ENCODE peak calls at places on chromosomes 4 and X, in ten cellular contexts. F is psoas muscle, E is A549, H is right atrium auricular region, D is pancreas, N is H9, Z is transverse colon, Y is WERI-Rb-1, U is brain microvascular endothelial cell, P is Calu3. J is an unnamed sample.

GRCh38 chr4:15238720-15239119 is 189.1 kb upstream of the C1QTNF7 start:
- DNase-seq in F (no peak), E (peak), H (no peak), D (no peak), N (peak), Z (no peak), Y (peak), U (peak), P (peak), J (no peak)

GRCh38 chr4:142815834-142816233 is 30.3 kb downstream of the INPP4B start:
- DNase-seq in F (no peak), E (no peak), H (no peak), D (no peak), N (no peak), Z (no peak), Y (no peak), U (peak), P (no peak), J (no peak)

GRCh38 chr4:108209489-108209888 is 40.8 kb upstream of the LEF1 start:
- DNase-seq in F (no peak), E (no peak), H (no peak), D (no peak), N (no peak), Z (no peak), Y (no peak), U (no peak), P (no peak), J (no peak)

GRCh38 chrX:8738588-8739189 is 6.8 kb upstream of the ANOS1 start:
- DNase-seq in F (no peak), E (no peak), H (no peak), D (no peak), N (no peak), Z (peak), Y (peak), U (no peak), P (peak), J (no peak)

GRCh38 chr4:47235721-47236120 is 204.4 kb downstream of the GABRB1 start:
- DNase-seq in F (no peak), E (no peak), H (no peak), D (no peak), N (no peak), Z (no peak), Y (no peak), U (no peak), P (no peak), J (no peak)

GRCh38 chr4:77917075-77917474 is 54.4 kb downstream of the MRPL1 start:
- DNase-seq in F (no peak), E (no peak), H (no peak), D (no peak), N (no peak), Z (no peak), Y (no peak), U (no peak), P (no peak), J (no peak)

GRCh38 chr4:173736840-173737239 is 206.8 kb upstream of the HAND2 start:
- DNase-seq in F (no peak), E (no peak), H (no peak), D (no peak), N (no peak), Z (no peak), Y (no peak), U (no peak), P (no peak), J (no peak)

GRCh38 chrX:21658152-21658737 is at the start of gene KLHL34:
- DNase-seq in F (peak), E (no peak), H (no peak), D (peak), N (no peak), Z (peak), Y (no peak), U (no peak), P (peak), J (peak)

GRCh38 chrX:97070346-97070745 is 186.6 kb downstream of the RPA4 start:
- DNase-seq in F (no peak), E (no peak), H (no peak), D (no peak), N (no peak), Z (no peak), Y (no peak), U (no peak), P (no peak), J (no peak)

GRCh38 chr4:41122309-41122708 is 92.0 kb downstream of the APBB2 start:
- DNase-seq in F (no peak), E (no peak), H (no peak), D (no peak), N (no peak), Z (no peak), Y (no peak), U (no peak), P (no peak), J (no peak)

GRCh38 chrX:70479970-70480659 is 35.5 kb downstream of the DLG3 start:
- DNase-seq in F (no peak), E (no peak), H (no peak), D (no peak), N (peak), Z (peak), Y (no peak), U (peak), P (peak), J (no peak)

GRCh38 chrX:42443267-42443666 is 334.7 kb downstream of the PPP1R2C start:
- DNase-seq in F (no peak), E (no peak), H (no peak), D (no peak), N (no peak), Z (no peak), Y (no peak), U (no peak), P (no peak), J (no peak)

GRCh38 chrX:56564921-56565861 is 1.8 kb downstream of the UBQLN2 start:
- DNase-seq in F (no peak), E (no peak), H (no peak), D (peak), N (no peak), Z (no peak), Y (no peak), U (no peak), P (no peak), J (no peak)

GRCh38 chr4:89226665-89227572 is 80.7 kb downstream of the GPRIN3 start:
- DNase-seq in F (peak), E (peak), H (peak), D (peak), N (peak), Z (peak), Y (peak), U (peak), P (peak), J (no peak)

GRCh38 chrX:22526339-22526738 is 253.6 kb downstream of the CBLL2 start:
- DNase-seq in F (no peak), E (no peak), H (no peak), D (no peak), N (no peak), Z (no peak), Y (no peak), U (peak), P (no peak), J (no peak)

GRCh38 chr4:41594439-41594838 is 56.5 kb downstream of the LIMCH1 start:
- DNase-seq in F (peak), E (no peak), H (no peak), D (no peak), N (no peak), Z (no peak), Y (no peak), U (no peak), P (no peak), J (no peak)

GRCh38 chr4:140757220-140757607 is 1.0 kb upstream of the TBC1D9 start:
- DNase-seq in F (no peak), E (no peak), H (no peak), D (no peak), N (no peak), Z (no peak), Y (no peak), U (no peak), P (no peak), J (no peak)

GRCh38 chr4:113958766-113959540 is 20.5 kb downstream of the ARSJ start:
- DNase-seq in F (no peak), E (peak), H (no peak), D (no peak), N (no peak), Z (no peak), Y (no peak), U (peak), P (no peak), J (no peak)

GRCh38 chrX:29042341-29042740 is 455.1 kb downstream of the IL1RAPL1 start:
- DNase-seq in F (no peak), E (no peak), H (no peak), D (no peak), N (no peak), Z (no peak), Y (no peak), U (no peak), P (no peak), J (no peak)

GRCh38 chr4:40648742-40649281 is 19.1 kb upstream of the RBM47 start:
- DNase-seq in F (no peak), E (no peak), H (no peak), D (no peak), N (no peak), Z (peak), Y (peak), U (no peak), P (no peak), J (no peak)

GRCh38 chr4:83686166-83686565 is 150.3 kb downstream of the GPAT3 start:
- DNase-seq in F (no peak), E (no peak), H (no peak), D (no peak), N (no peak), Z (no peak), Y (no peak), U (no peak), P (no peak), J (no peak)

GRCh38 chr4:168162604-168163003 is 70.3 kb downstream of the ANXA10 start:
- DNase-seq in F (no peak), E (no peak), H (no peak), D (no peak), N (no peak), Z (no peak), Y (no peak), U (peak), P (no peak), J (no peak)

GRCh38 chrX:10579018-10579752 is 41.2 kb downstream of the MID1 start:
- DNase-seq in F (no peak), E (no peak), H (no peak), D (no peak), N (no peak), Z (no peak), Y (no peak), U (peak), P (peak), J (no peak)

GRCh38 chr4:138488527-138488926 is 246.4 kb upstream of the SLC7A11 start:
- DNase-seq in F (no peak), E (no peak), H (no peak), D (no peak), N (no peak), Z (no peak), Y (no peak), U (peak), P (no peak), J (no peak)

GRCh38 chrX:16516473-16516872 is 133.5 kb upstream of the S100G start:
- DNase-seq in F (no peak), E (no peak), H (no peak), D (no peak), N (no peak), Z (no peak), Y (no peak), U (no peak), P (no peak), J (no peak)

GRCh38 chrX:121635141-121635540 is 587.7 kb downstream of the GLUD2 start:
- DNase-seq in F (no peak), E (no peak), H (no peak), D (no peak), N (no peak), Z (no peak), Y (no peak), U (no peak), P (no peak), J (no peak)

GRCh38 chr4:610411-611261 is 14.7 kb upstream of the PDE6B start:
- DNase-seq in F (no peak), E (peak), H (no peak), D (no peak), N (no peak), Z (peak), Y (no peak), U (peak), P (peak), J (peak)

GRCh38 chr4:123495530-123495929 is 98.9 kb downstream of the SPRY1 start:
- DNase-seq in F (peak), E (no peak), H (no peak), D (no peak), N (no peak), Z (no peak), Y (no peak), U (peak), P (no peak), J (no peak)

GRCh38 chr4:7362862-7363430 is 71.8 kb downstream of the PSAPL1 start:
- DNase-seq in F (no peak), E (no peak), H (no peak), D (no peak), N (no peak), Z (no peak), Y (no peak), U (no peak), P (no peak), J (no peak)

GRCh38 chr4:174654634-174655033 is 132.3 kb upstream of the HPGD start:
- DNase-seq in F (no peak), E (no peak), H (no peak), D (no peak), N (no peak), Z (no peak), Y (no peak), U (no peak), P (no peak), J (no peak)

GRCh38 chr4:98602270-98602669 is 56.1 kb downstream of the TSPAN5 start:
- DNase-seq in F (no peak), E (no peak), H (no peak), D (no peak), N (no peak), Z (no peak), Y (no peak), U (no peak), P (no peak), J (no peak)

GRCh38 chr4:26144526-26145167 is 176.2 kb upstream of the RBPJ start:
- DNase-seq in F (no peak), E (no peak), H (no peak), D (no peak), N (no peak), Z (no peak), Y (no peak), U (no peak), P (no peak), J (no peak)

GRCh38 chr4:14262221-14262620 is 634.7 kb upstream of the BOD1L1 start:
- DNase-seq in F (no peak), E (no peak), H (no peak), D (no peak), N (no peak), Z (no peak), Y (no peak), U (no peak), P (no peak), J (no peak)

GRCh38 chr4:150828159-150828558 is 186.9 kb downstream of the LRBA start:
- DNase-seq in F (no peak), E (no peak), H (no peak), D (no peak), N (no peak), Z (peak), Y (no peak), U (no peak), P (no peak), J (no peak)

GRCh38 chr4:78758105-78758504 is 18.0 kb upstream of the BMP2K start:
- DNase-seq in F (no peak), E (no peak), H (no peak), D (no peak), N (no peak), Z (no peak), Y (no peak), U (no peak), P (no peak), J (no peak)

GRCh38 chrX:46912673-46913491 is 661 bp downstream of the JADE3 start:
- DNase-seq in F (peak), E (peak), H (no peak), D (peak), N (peak), Z (peak), Y (peak), U (peak), P (peak), J (no peak)

GRCh38 chrX:120000490-120001246 is 57.1 kb upstream of the NKAP start:
- DNase-seq in F (no peak), E (no peak), H (no peak), D (no peak), N (peak), Z (no peak), Y (no peak), U (no peak), P (no peak), J (no peak)

GRCh38 chr4:98905297-98905696 is 23.6 kb downstream of the EIF4E start:
- DNase-seq in F (no peak), E (no peak), H (no peak), D (no peak), N (no peak), Z (no peak), Y (no peak), U (no peak), P (no peak), J (no peak)

GRCh38 chrX:129697204-129697829 is 41.5 kb upstream of the XPNPEP2 start:
- DNase-seq in F (no peak), E (no peak), H (no peak), D (no peak), N (peak), Z (no peak), Y (no peak), U (no peak), P (no peak), J (no peak)

GRCh38 chr4:4694812-4695211 is 153.0 kb upstream of the STX18 start:
- DNase-seq in F (no peak), E (no peak), H (no peak), D (no peak), N (no peak), Z (no peak), Y (no peak), U (no peak), P (no peak), J (no peak)

GRCh38 chr4:95106408-95106928 is 348.7 kb downstream of the BMPR1B start:
- DNase-seq in F (no peak), E (no peak), H (no peak), D (no peak), N (no peak), Z (no peak), Y (no peak), U (peak), P (no peak), J (no peak)
- TF ChIP-seq CTCF in F (no peak), E (no peak), H (no peak), D (no peak), N (no peak), Z (no peak), Y (no peak), U (peak), P (no peak), J (no peak)

GRCh38 chr4:155008389-155008788 is 200.0 kb upstream of the NPY2R start:
- DNase-seq in F (no peak), E (no peak), H (no peak), D (no peak), N (no peak), Z (no peak), Y (no peak), U (no peak), P (no peak), J (no peak)
- TF ChIP-seq CTCF in F (no peak), E (no peak), H (no peak), D (no peak), N (no peak), Z (no peak), Y (no peak), U (no peak), P (no peak), J (no peak)

GRCh38 chr4:10075953-10076391 is 40.6 kb downstream of the WDR1 start:
- DNase-seq in F (no peak), E (no peak), H (no peak), D (peak), N (no peak), Z (no peak), Y (no peak), U (no peak), P (no peak), J (no peak)

GRCh38 chr4:10072420-10073017 is 44.1 kb downstream of the WDR1 start:
- DNase-seq in F (no peak), E (no peak), H (no peak), D (no peak), N (no peak), Z (no peak), Y (no peak), U (no peak), P (no peak), J (no peak)

GRCh38 chr4:10075158-10075863 is 41.3 kb downstream of the WDR1 start:
- DNase-seq in F (no peak), E (no peak), H (no peak), D (no peak), N (no peak), Z (no peak), Y (no peak), U (no peak), P (no peak), J (no peak)

GRCh38 chr4:10074076-10074766 is 42.4 kb downstream of the WDR1 start:
- DNase-seq in F (no peak), E (no peak), H (no peak), D (no peak), N (no peak), Z (no peak), Y (peak), U (no peak), P (no peak), J (no peak)

GRCh38 chr4:10074767-10075105 is 41.9 kb downstream of the WDR1 start:
- DNase-seq in F (no peak), E (peak), H (no peak), D (no peak), N (no peak), Z (no peak), Y (peak), U (peak), P (no peak), J (no peak)
- TF ChIP-seq CTCF in F (peak), E (peak), H (no peak), D (no peak), N (peak), Z (no peak), Y (peak), U (peak), P (no peak), J (peak)

GRCh38 chrX:63417649-63418048 is 66.5 kb upstream of the SPIN4 start:
- DNase-seq in F (no peak), E (no peak), H (no peak), D (no peak), N (no peak), Z (no peak), Y (no peak), U (no peak), P (no peak), J (no peak)

GRCh38 chrX:63426519-63426918 is 75.4 kb upstream of the SPIN4 start:
- DNase-seq in F (no peak), E (no peak), H (no peak), D (no peak), N (peak), Z (no peak), Y (no peak), U (no peak), P (no peak), J (no peak)

GRCh38 chrX:63424063-63424462 is 72.9 kb upstream of the SPIN4 start:
- DNase-seq in F (no peak), E (no peak), H (no peak), D (no peak), N (no peak), Z (no peak), Y (no peak), U (no peak), P (peak), J (no peak)

GRCh38 chrX:63418211-63418610 is 67.1 kb upstream of the SPIN4 start:
- DNase-seq in F (no peak), E (no peak), H (no peak), D (no peak), N (no peak), Z (no peak), Y (no peak), U (no peak), P (no peak), J (no peak)

DNA sequence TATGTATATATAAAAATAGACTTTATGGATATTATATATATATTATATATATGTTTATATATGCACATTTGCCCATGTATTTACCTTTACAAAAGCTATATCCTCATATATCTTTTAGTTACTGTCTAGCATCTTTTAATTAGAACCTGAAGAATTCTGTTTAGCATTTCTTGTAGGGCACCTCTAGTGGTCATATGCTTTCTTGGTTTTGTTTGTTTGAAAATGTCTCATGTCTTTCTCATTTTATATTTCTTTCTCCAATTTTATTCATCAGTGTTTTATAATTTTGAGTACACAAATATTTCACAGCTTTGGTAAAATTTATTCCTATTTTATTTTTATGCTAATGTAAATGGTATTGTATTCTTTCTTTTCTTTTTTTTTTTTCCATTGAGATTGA is 70.3 kb upstream of the SPIN4 start:
- DNase-seq in F (no peak), E (no peak), H (no peak), D (no peak), N (no peak), Z (no peak), Y (no peak), U (no peak), P (no peak), J (no peak)
- TF ChIP-seq CTCF in F (no peak), E (no peak), H (no peak), D (no peak), N (peak), Z (no peak), Y (no peak), U (no peak), P (no peak), J (peak)

J was measured in chondrocyte.